ENCODE peak calls at places on chromosomes 13 and 19, in ten cellular contexts. F, T, A, E, R, L, C, X, J and U are unnamed samples.

GRCh38 chr19:46761418-46761831 is 15.2 kb upstream of the STRN4 start:
- DNase-seq in C (no peak), L (peak), T (no peak), J (no peak), E (no peak), X (peak), F (no peak), A (no peak), R (no peak), U (peak)

GRCh38 chr13:51032831-51033230 is 78.2 kb downstream of the C13orf42 start:
- DNase-seq in X (no peak), E (no peak), F (no peak), A (no peak), L (no peak), R (no peak), C (no peak), J (no peak), T (no peak), U (no peak)

GRCh38 chr19:13053761-13054604 is 48.7 kb downstream of the LYL1 start:
- DNase-seq in R (no peak), L (peak), C (peak), A (peak), J (no peak), F (peak), X (peak), E (peak), T (no peak), U (peak)

GRCh38 chr19:41322451-41322850 is 12.5 kb downstream of the CCDC97 start:
- DNase-seq in T (no peak), R (no peak), L (no peak), E (no peak), X (no peak), F (no peak), J (no peak), C (no peak), A (no peak), U (no peak)

GRCh38 chr19:12983091-12983490 is 12.2 kb upstream of the NFIX start:
- DNase-seq in T (no peak), E (no peak), J (no peak), X (no peak), L (no peak), F (no peak), R (no peak), A (no peak), C (no peak), U (no peak)

GRCh38 chr19:38745316-38745715 is 1.0 kb upstream of the CAPN12 start:
- DNase-seq in A (no peak), J (no peak), C (no peak), X (no peak), F (no peak), R (no peak), L (no peak), T (no peak), E (no peak), U (no peak)

GRCh38 chr13:95494082-95494681 is 58.3 kb upstream of the CLDN10 start:
- DNase-seq in C (no peak), A (no peak), R (no peak), T (peak), X (peak), E (no peak), F (peak), J (no peak), L (peak), U (peak)

GRCh38 chr13:98842858-98843481 is 90.5 kb upstream of the SLC15A1 start:
- DNase-seq in E (peak), F (peak), T (peak), R (peak), A (no peak), C (peak), J (peak), L (peak), X (peak), U (peak)

GRCh38 chr19:16569609-16570320 is 2.5 kb downstream of the SLC35E1 start:
- DNase-seq in L (no peak), C (peak), A (no peak), T (no peak), F (no peak), R (no peak), E (no peak), X (no peak), J (no peak), U (peak)

GRCh38 chr19:41457241-41457640 is 14.3 kb downstream of the ERICH4 start:
- DNase-seq in L (no peak), J (no peak), F (no peak), R (no peak), C (no peak), T (no peak), X (no peak), A (no peak), E (no peak), U (no peak)

GRCh38 chr13:43786766-43787517 is at the start of gene ENOX1:
- DNase-seq in T (peak), J (no peak), L (peak), X (peak), F (peak), R (no peak), E (peak), C (peak), A (no peak), U (peak)

GRCh38 chr13:84137292-84137691 is 255.0 kb upstream of the SLITRK1 start:
- DNase-seq in R (peak), L (peak), C (no peak), X (no peak), A (peak), T (no peak), E (no peak), F (no peak), J (peak), U (no peak)

GRCh38 chr13:20877902-20878301 is 24.6 kb downstream of the XPO4 start:
- DNase-seq in L (no peak), J (no peak), A (no peak), E (no peak), F (no peak), C (no peak), T (no peak), X (no peak), R (no peak), U (no peak)

GRCh38 chr13:48859168-48860105 is 116.3 kb upstream of the FNDC3A start:
- DNase-seq in T (no peak), J (no peak), E (no peak), A (no peak), R (no peak), L (no peak), X (no peak), F (no peak), C (no peak), U (no peak)

GRCh38 chr13:49967456-49967855 is 29.4 kb upstream of the TRIM13 start:
- DNase-seq in R (no peak), X (no peak), F (no peak), C (no peak), A (no peak), T (no peak), E (no peak), J (no peak), L (no peak), U (no peak)

GRCh38 chr13:35892837-35893814 is 238.1 kb downstream of the DCLK1 start:
- DNase-seq in C (no peak), L (no peak), J (no peak), A (no peak), T (no peak), X (no peak), E (no peak), R (no peak), F (no peak), U (no peak)